ENCODE peak calls at places on chromosome 6, in four cellular contexts. E, L, R and H are unnamed samples.
A peak's percentile ranks its signal among the peaks of the same experiment; 100 is the strongest.

GRCh38 chr6:3449321-3449720 is 7.5 kb downstream of the SLC22A23 start:
- DNase-seq in E (no peak), L (no peak), R (no peak), H (no peak)

GRCh38 chr6:159981591-159982245 is 12.8 kb downstream of the IGF2R start:
- DNase-seq in E (no peak), L (peak; percentile 31), R (no peak), H (peak; percentile 52)

GRCh38 chr6:106908386-106908840 is 66.1 kb downstream of the CD24 start:
- DNase-seq in E (no peak), L (no peak), R (no peak), H (no peak)

GRCh38 chr6:155694429-155694795 is 238.8 kb upstream of the NOX3 start:
- DNase-seq in E (no peak), L (no peak), R (no peak), H (no peak)

GRCh38 chr6:85498596-85499258 is 48.8 kb downstream of the NT5E start:
- DNase-seq in E (no peak), L (peak; percentile 66), R (peak; percentile 19), H (no peak)

GRCh38 chr6:125748534-125749111 is 809 bp upstream of the HEY2 start:
- DNase-seq in E (no peak), L (peak; percentile 7), R (no peak), H (no peak)

GRCh38 chr6:137033828-137034227 is 10.9 kb downstream of the IL20RA start:
- DNase-seq in E (no peak), L (no peak), R (no peak), H (no peak)

GRCh38 chr6:21423106-21423854 is 170.3 kb upstream of the SOX4 start:
- DNase-seq in E (no peak), L (no peak), R (no peak), H (no peak)

GRCh38 chr6:117481278-117481925 is 1.1 kb upstream of the DCBLD1 start:
- DNase-seq in E (no peak), L (no peak), R (no peak), H (no peak)

GRCh38 chr6:123226398-123226797 is 230.4 kb downstream of the CLVS2 start:
- DNase-seq in E (no peak), L (no peak), R (no peak), H (no peak)

GRCh38 chr6:29908341-29908662 is 34.0 kb upstream of the HLA-A start:
- DNase-seq in E (no peak), L (no peak), R (no peak), H (no peak)

GRCh38 chr6:22892452-22892851 is 323.1 kb downstream of the HDGFL1 start:
- DNase-seq in E (no peak), L (no peak), R (no peak), H (no peak)

GRCh38 chr6:32192608-32193039 is at the start of gene GPSM3:
- DNase-seq in E (no peak), L (no peak), R (no peak), H (no peak)

GRCh38 chr6:142844065-142844755 is 100.8 kb downstream of the HIVEP2 start:
- DNase-seq in E (no peak), L (no peak), R (no peak), H (no peak)

GRCh38 chr6:168887621-168888020 is 366.0 kb downstream of the THBS2 start:
- DNase-seq in E (no peak), L (no peak), R (no peak), H (no peak)

GRCh38 chr6:17470953-17471335 is 77.5 kb downstream of the CAP2 start:
- DNase-seq in E (no peak), L (peak; percentile 35), R (no peak), H (no peak)

GRCh38 chr6:56663344-56663743 is 20.7 kb upstream of the DST start:
- DNase-seq in E (no peak), L (no peak), R (no peak), H (no peak)

GRCh38 chr6:64249129-64249528 is 613.5 kb downstream of the PHF3 start:
- DNase-seq in E (no peak), L (no peak), R (no peak), H (no peak)

GRCh38 chr6:155495011-155495768 is 39.6 kb upstream of the NOX3 start:
- DNase-seq in E (no peak), L (no peak), R (no peak), H (no peak)

GRCh38 chr6:57324538-57324937 is 7.1 kb downstream of the PRIM2 start:
- DNase-seq in E (no peak), L (no peak), R (no peak), H (no peak)

GRCh38 chr6:163335671-163336545 is 78.6 kb upstream of the QKI start:
- DNase-seq in E (no peak), L (no peak), R (no peak), H (no peak)
- TF ChIP-seq POLR2AphosphoS5 in E (no peak), L (no peak), R (no peak), H (no peak)

DNA sequence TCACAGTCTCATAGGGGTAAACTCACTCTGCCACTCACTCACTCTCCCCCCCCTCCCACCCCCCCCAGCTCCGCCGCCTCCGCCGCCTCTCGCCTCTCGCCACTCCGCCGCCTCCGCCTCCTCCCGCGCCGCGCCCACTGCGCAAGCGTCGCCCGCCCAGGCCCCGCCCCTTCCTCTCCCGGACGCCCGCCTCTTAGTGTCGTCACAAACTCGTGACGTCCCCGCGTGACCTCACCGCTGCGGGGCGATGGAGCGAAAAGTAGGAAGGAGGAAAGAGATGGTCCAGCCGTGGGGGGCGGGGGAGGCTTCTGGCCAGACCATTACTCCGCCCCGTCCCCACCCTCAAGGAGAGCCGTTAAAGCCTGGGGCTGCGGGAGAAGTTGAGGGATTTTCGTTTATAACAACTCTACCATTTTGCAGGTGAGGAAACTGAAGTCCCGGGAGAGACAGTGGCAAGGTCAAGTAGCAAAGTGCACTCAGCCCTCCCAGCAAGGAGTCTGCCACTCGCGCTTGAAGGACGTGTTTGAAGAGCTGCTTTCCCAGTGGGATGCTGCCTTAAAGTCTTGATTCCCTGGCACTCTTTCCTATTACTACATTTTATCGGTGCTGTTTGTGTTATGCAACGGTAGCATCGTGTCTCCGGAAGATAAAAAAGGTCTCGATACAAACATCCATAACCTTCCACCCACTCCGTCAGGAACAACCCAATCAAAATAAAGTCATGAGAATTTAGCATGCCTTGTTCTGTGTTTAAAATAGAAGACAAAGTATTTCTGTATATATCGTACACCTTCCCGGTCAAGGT is at the start of gene ILRUN:
- DNase-seq in E (peak; percentile 96), L (peak; percentile 95), R (peak; percentile 81), H (peak; percentile 75)
- TF ChIP-seq POLR2A in E (peak; percentile 67), L (peak; percentile 90), R (peak; percentile 53), H (no peak)

GRCh38 chr6:152976749-152977148 is 6.1 kb downstream of the FBXO5 start:
- DNase-seq in E (no peak), L (no peak), R (no peak), H (no peak)

GRCh38 chr6:152979116-152979515 is 3.7 kb downstream of the FBXO5 start:
- DNase-seq in E (no peak), L (no peak), R (no peak), H (no peak)

GRCh38 chr6:152973916-152974315 is 8.9 kb downstream of the FBXO5 start:
- DNase-seq in E (no peak), L (no peak), R (no peak), H (no peak)

GRCh38 chr6:152978058-152978457 is 4.8 kb downstream of the FBXO5 start:
- DNase-seq in E (no peak), L (no peak), R (no peak), H (no peak)

GRCh38 chr6:152975204-152975915 is 7.5 kb downstream of the FBXO5 start:
- DNase-seq in E (no peak), L (no peak), R (no peak), H (no peak)
- TF ChIP-seq POLR2AphosphoS5 in E (no peak), L (no peak), R (no peak), H (no peak)

DNA sequence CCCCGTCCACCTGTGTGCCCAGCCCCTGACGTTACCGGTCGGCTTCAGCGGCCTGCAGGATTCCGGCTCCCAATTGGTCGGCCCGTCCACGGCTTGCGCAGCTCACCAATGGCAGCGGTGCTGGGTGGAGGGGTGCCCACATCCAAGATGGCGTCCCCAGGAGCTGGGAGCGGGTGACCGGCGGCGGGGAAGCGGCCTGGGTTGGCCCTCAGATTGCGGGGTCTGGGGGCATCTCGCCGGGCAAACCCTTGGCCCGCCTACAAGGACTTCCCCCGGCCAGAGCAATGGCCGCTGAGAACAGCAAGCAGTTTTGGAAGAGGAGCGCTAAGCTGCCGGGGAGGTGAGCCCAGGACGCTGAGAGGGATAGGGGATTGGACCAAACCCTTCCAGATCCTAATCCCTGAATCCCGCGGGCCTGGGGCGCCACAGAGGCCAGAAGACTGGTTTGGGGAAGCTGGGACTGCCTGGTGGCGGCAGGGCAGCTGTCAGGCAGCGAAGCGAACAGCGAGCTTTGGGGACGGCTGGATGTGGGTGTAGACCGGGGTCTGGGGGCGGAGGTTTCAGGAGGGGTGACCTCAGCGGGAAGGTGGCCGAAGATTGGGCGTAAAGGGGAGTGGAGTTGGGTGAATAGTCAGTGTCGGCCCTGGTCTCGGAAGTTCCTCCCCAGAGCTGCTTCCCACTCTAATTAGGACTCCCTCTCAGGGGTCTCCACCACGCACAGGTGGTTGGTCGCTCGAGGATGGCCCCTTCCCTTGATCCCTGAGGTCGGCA is at the start of the genes TBC1D22B and TMEM217:
- DNase-seq in E (peak; percentile 99), L (peak; percentile 98), R (peak; percentile 91), H (peak; percentile 97)
- TF ChIP-seq POLR2A in E (peak; percentile 40), L (peak; percentile 92), R (peak; percentile 51), H (peak; percentile 83)